ENCODE peak calls at places on chromosomes 7 and 10, in nine cellular contexts. K, Q, A, V, H, W, S, L and M are unnamed samples.
A peak's percentile ranks its signal among the peaks of the same experiment; 100 is the strongest.

GRCh38 chr7:99837649-99838361 is 10.0 kb downstream of the CYP3A43 start:
- DNase-seq in A (no peak), L (no peak), W (no peak), H (no peak), Q (no peak), V (no peak), S (no peak), K (peak; percentile 8), M (no peak)

GRCh38 chr10:27664464-27664863 is 81.2 kb downstream of the MKX start:
- DNase-seq in L (no peak), V (no peak), S (no peak), K (no peak), H (no peak), A (no peak), Q (no peak), W (no peak), M (no peak)

GRCh38 chr10:69769395-69769989 is 32.2 kb upstream of the COL13A1 start:
- DNase-seq in L (peak; percentile 14), Q (peak; percentile 86), K (peak; percentile 84), S (no peak), V (peak; percentile 55), A (no peak), W (no peak), H (no peak), M (no peak)

GRCh38 chr10:112907893-112908292 is 42.2 kb upstream of the TCF7L2 start:
- DNase-seq in H (no peak), L (no peak), W (no peak), S (no peak), K (peak; percentile 13), V (no peak), Q (no peak), A (no peak), M (no peak)

GRCh38 chr10:68251625-68252275 is 19.8 kb upstream of the ATOH7 start:
- DNase-seq in H (no peak), L (no peak), S (no peak), Q (no peak), V (no peak), K (no peak), A (no peak), W (no peak), M (no peak)

GRCh38 chr7:102150266-102150665 is 136.4 kb upstream of the SH2B2 start:
- DNase-seq in Q (no peak), W (no peak), A (no peak), V (no peak), K (no peak), S (no peak), L (no peak), H (no peak), M (no peak)

GRCh38 chr7:132148876-132149275 is 427.4 kb downstream of the PLXNA4 start:
- DNase-seq in H (no peak), S (no peak), V (no peak), K (no peak), W (no peak), Q (no peak), A (no peak), L (no peak), M (no peak)

GRCh38 chr10:121536271-121536918 is 61.8 kb downstream of the FGFR2 start:
- DNase-seq in A (no peak), Q (no peak), L (no peak), V (no peak), H (no peak), W (no peak), S (no peak), K (no peak), M (no peak)

GRCh38 chr7:158228131-158228530 is 359.5 kb downstream of the PTPRN2 start:
- DNase-seq in Q (no peak), A (no peak), V (no peak), W (no peak), K (no peak), L (no peak), H (no peak), S (no peak), M (no peak)

GRCh38 chr7:30938435-30939316 is 25.1 kb upstream of the GHRHR start:
- DNase-seq in L (peak; percentile 91), V (no peak), A (peak; percentile 86), H (peak; percentile 94), K (peak; percentile 59), W (peak; percentile 87), Q (peak; percentile 97), S (peak; percentile 38), M (peak; percentile 57)

GRCh38 chr10:54613162-54613561 is 187.9 kb downstream of the PCDH15 start:
- DNase-seq in K (no peak), H (no peak), S (no peak), W (no peak), V (no peak), Q (no peak), A (no peak), L (no peak), M (no peak)

GRCh38 chr7:110307776-110308175 is 783.2 kb upstream of the LRRN3 start:
- DNase-seq in K (no peak), S (no peak), A (no peak), V (no peak), W (no peak), L (no peak), H (no peak), Q (no peak), M (no peak)

GRCh38 chr10:60998932-60999331 is 54.9 kb upstream of the RHOBTB1 start:
- DNase-seq in A (no peak), Q (no peak), L (no peak), S (no peak), H (no peak), W (no peak), K (no peak), V (no peak), M (no peak)

GRCh38 chr10:90930070-90930837 is 9.4 kb upstream of the ANKRD1 start:
- DNase-seq in W (peak; percentile 81), K (peak; percentile 95), A (no peak), V (peak; percentile 81), Q (peak; percentile 58), L (no peak), H (no peak), S (no peak), M (no peak)

GRCh38 chr7:5300366-5300765 is 17.6 kb downstream of the SLC29A4 start:
- DNase-seq in S (no peak), K (no peak), L (no peak), H (no peak), W (no peak), A (no peak), V (no peak), Q (no peak), M (no peak)

GRCh38 chr10:29946953-29947700 is 112.3 kb downstream of the JCAD start:
- DNase-seq in H (no peak), K (peak; percentile 89), L (no peak), Q (no peak), W (no peak), V (peak; percentile 28), S (peak; percentile 84), A (no peak), M (peak; percentile 43)

GRCh38 chr10:93875032-93875358 is 18.8 kb upstream of the SLC35G1 start:
- DNase-seq in W (no peak), H (no peak), A (no peak), S (no peak), Q (no peak), K (no peak), V (no peak), L (no peak), M (no peak)

GRCh38 chr7:138338361-138338760 is 121.7 kb upstream of the TRIM24 start:
- DNase-seq in W (no peak), A (no peak), Q (no peak), K (no peak), V (no peak), H (no peak), S (no peak), L (no peak), M (peak; percentile 20)

GRCh38 chr7:47278043-47278442 is 303.9 kb downstream of the TNS3 start:
- DNase-seq in H (no peak), V (no peak), K (no peak), S (no peak), Q (no peak), L (no peak), W (no peak), A (no peak), M (peak; percentile 71)

GRCh38 chr10:48224979-48225560 is 49.4 kb downstream of the FRMPD2 start:
- DNase-seq in V (no peak), Q (peak; percentile 3), L (no peak), S (no peak), A (no peak), K (peak; percentile 11), H (no peak), W (no peak), M (peak; percentile 40)

GRCh38 chr10:48453451-48454301 is 147.2 kb downstream of the MAPK8 start:
- DNase-seq in L (no peak), H (no peak), K (no peak), Q (no peak), A (no peak), W (no peak), S (no peak), V (no peak), M (no peak)

GRCh38 chr7:17626215-17626614 is 314.1 kb downstream of the SNX13 start:
- DNase-seq in Q (no peak), K (no peak), L (no peak), W (no peak), A (no peak), H (no peak), S (no peak), V (no peak), M (no peak)
- TF ChIP-seq CTCF in Q (no peak), K (no peak), L (no peak), W (no peak), A (no peak), H (no peak), S (no peak), V (no peak), M (no peak)

GRCh38 chr7:2063562-2064360 is 169.0 kb downstream of the MAD1L1 start:
- DNase-seq in S (no peak), W (no peak), H (peak; percentile 31), A (peak; percentile 70), V (no peak), Q (no peak), L (peak; percentile 81), K (peak; percentile 54), M (no peak)
- TF ChIP-seq CTCF in S (no peak), W (peak; percentile 21), H (no peak), A (peak; percentile 19), V (peak; percentile 65), Q (peak; percentile 35), L (no peak), K (peak; percentile 61), M (no peak)

GRCh38 chr10:3524086-3524960 is 260.7 kb downstream of the KLF6 start:
- DNase-seq in W (no peak), V (no peak), K (no peak), H (no peak), L (no peak), A (no peak), Q (no peak), S (no peak), M (no peak)
- TF ChIP-seq CTCF in W (no peak), V (no peak), K (no peak), H (no peak), L (no peak), A (no peak), Q (no peak), S (no peak), M (no peak)

DNA sequence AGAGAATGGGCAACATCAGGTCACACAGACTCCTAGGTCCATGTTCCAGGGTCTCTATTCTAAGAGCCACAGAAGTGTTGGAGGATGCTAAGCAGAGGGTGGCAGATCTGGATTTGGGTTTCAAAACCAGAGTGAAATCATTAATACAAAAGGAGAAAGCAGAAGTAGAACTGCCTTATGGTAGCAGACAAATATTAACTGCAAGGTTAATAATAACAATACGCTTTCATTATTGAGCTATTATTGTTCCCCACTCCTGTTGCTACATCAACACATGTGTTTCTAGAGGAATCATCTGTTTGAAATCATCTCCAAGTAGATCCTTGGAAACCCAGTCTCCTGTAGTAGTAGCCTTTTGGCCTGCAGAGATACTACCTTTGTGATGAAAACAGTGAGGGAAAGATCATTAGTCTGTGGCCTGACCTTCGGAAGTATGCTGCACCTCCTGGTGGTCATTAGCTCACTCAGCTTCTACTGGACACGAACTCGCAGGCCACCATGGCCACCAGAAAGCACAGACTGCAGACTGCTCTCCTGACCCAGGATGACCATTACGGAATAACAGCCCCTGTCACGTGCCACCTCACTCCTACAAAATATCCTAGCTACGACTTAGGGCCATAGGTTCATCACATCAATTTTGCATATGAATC is 84.6 kb downstream of the XPNPEP1 start:
- DNase-seq in A (no peak), H (no peak), S (no peak), W (no peak), L (no peak), Q (no peak), V (no peak), K (no peak), M (no peak)
- TF ChIP-seq CTCF in A (no peak), H (no peak), S (no peak), W (no peak), L (no peak), Q (peak; percentile 49), V (no peak), K (no peak), M (no peak)